ENCODE peak calls at places on chromosomes 13 and 19, in nine cellular contexts. One of them, this sample, is unnamed.

GRCh38 chr13:40377783-40378182 is 288.7 kb downstream of the FOXO1 start:
- DNase-seq in ascending aorta: no peak
- DNase-seq in colonic mucosa: no peak
- DNase-seq in HL-60: no peak
- DNase-seq in CD8-positive, alpha-beta memory T cell: no peak
- DNase-seq in uterus: no peak
- DNase-seq in spleen: no peak
- DNase-seq in body of pancreas: no peak
- DNase-seq in small intestine: no peak
- DNase-seq in this sample: no peak

GRCh38 chr13:113552079-113552478 is 32.5 kb upstream of the TFDP1 start:
- DNase-seq in colonic mucosa: no peak
- DNase-seq in CD8-positive, alpha-beta memory T cell: peak
- DNase-seq in body of pancreas: no peak
- DNase-seq in spleen: peak
- DNase-seq in ascending aorta: peak
- DNase-seq in uterus: no peak
- DNase-seq in small intestine: no peak
- DNase-seq in HL-60: no peak
- DNase-seq in this sample: no peak

GRCh38 chr19:41371541-41371940 is 4.8 kb upstream of the TMEM91 start:
- DNase-seq in small intestine: no peak
- DNase-seq in spleen: no peak
- DNase-seq in body of pancreas: no peak
- DNase-seq in uterus: no peak
- DNase-seq in CD8-positive, alpha-beta memory T cell: no peak
- DNase-seq in ascending aorta: no peak
- DNase-seq in colonic mucosa: no peak
- DNase-seq in HL-60: no peak
- DNase-seq in this sample: no peak

GRCh38 chr19:46840157-46840942 is 10.3 kb downstream of the AP2S1 start:
- DNase-seq in ascending aorta: no peak
- DNase-seq in colonic mucosa: no peak
- DNase-seq in small intestine: peak
- DNase-seq in body of pancreas: peak
- DNase-seq in HL-60: no peak
- DNase-seq in uterus: peak
- DNase-seq in CD8-positive, alpha-beta memory T cell: peak
- DNase-seq in spleen: peak
- DNase-seq in this sample: no peak

GRCh38 chr13:27919934-27920676 is at the start of gene PDX1:
- DNase-seq in CD8-positive, alpha-beta memory T cell: no peak
- DNase-seq in ascending aorta: no peak
- DNase-seq in HL-60: no peak
- DNase-seq in body of pancreas: no peak
- DNase-seq in small intestine: peak
- DNase-seq in uterus: no peak
- DNase-seq in colonic mucosa: peak
- DNase-seq in spleen: no peak
- DNase-seq in this sample: no peak

GRCh38 chr19:11420429-11420893 is 1.3 kb upstream of the RGL3 start:
- DNase-seq in ascending aorta: peak
- DNase-seq in small intestine: no peak
- DNase-seq in CD8-positive, alpha-beta memory T cell: no peak
- DNase-seq in uterus: peak
- DNase-seq in spleen: peak
- DNase-seq in body of pancreas: peak
- DNase-seq in HL-60: no peak
- DNase-seq in colonic mucosa: peak
- DNase-seq in this sample: no peak

GRCh38 chr13:101306773-101307172 is 109.5 kb downstream of the NALCN start:
- DNase-seq in uterus: no peak
- DNase-seq in colonic mucosa: no peak
- DNase-seq in body of pancreas: no peak
- DNase-seq in HL-60: no peak
- DNase-seq in CD8-positive, alpha-beta memory T cell: no peak
- DNase-seq in spleen: no peak
- DNase-seq in ascending aorta: no peak
- DNase-seq in small intestine: no peak
- DNase-seq in this sample: no peak

GRCh38 chr13:91286317-91286716 is 61.2 kb upstream of the MIR17HG start:
- DNase-seq in CD8-positive, alpha-beta memory T cell: no peak
- DNase-seq in colonic mucosa: no peak
- DNase-seq in small intestine: peak
- DNase-seq in body of pancreas: no peak
- DNase-seq in HL-60: no peak
- DNase-seq in spleen: no peak
- DNase-seq in ascending aorta: no peak
- DNase-seq in uterus: no peak
- DNase-seq in this sample: no peak

GRCh38 chr13:98307392-98307743 is 130.3 kb upstream of the RNF113B start:
- DNase-seq in body of pancreas: no peak
- DNase-seq in small intestine: peak
- DNase-seq in uterus: no peak
- DNase-seq in HL-60: no peak
- DNase-seq in spleen: no peak
- DNase-seq in ascending aorta: no peak
- DNase-seq in CD8-positive, alpha-beta memory T cell: no peak
- DNase-seq in colonic mucosa: no peak
- DNase-seq in this sample: no peak

GRCh38 chr19:58401825-58402433 is 6.5 kb downstream of the RNF225 start:
- DNase-seq in body of pancreas: no peak
- DNase-seq in HL-60: no peak
- DNase-seq in ascending aorta: no peak
- DNase-seq in small intestine: no peak
- DNase-seq in uterus: no peak
- DNase-seq in spleen: peak
- DNase-seq in colonic mucosa: no peak
- DNase-seq in CD8-positive, alpha-beta memory T cell: no peak
- DNase-seq in this sample: no peak
- H3K4me3 ChIP-seq in body of pancreas: peak
- H3K4me3 ChIP-seq in HL-60: peak
- H3K4me3 ChIP-seq in ascending aorta: peak
- H3K4me3 ChIP-seq in small intestine: peak
- H3K4me3 ChIP-seq in uterus: peak
- H3K4me3 ChIP-seq in spleen: peak
- H3K4me3 ChIP-seq in colonic mucosa: peak
- H3K4me3 ChIP-seq in CD8-positive, alpha-beta memory T cell: peak
- H3K4me3 ChIP-seq in this sample: peak

GRCh38 chr13:75347457-75347856 is 134.5 kb downstream of the TBC1D4 start:
- DNase-seq in HL-60: no peak
- DNase-seq in ascending aorta: no peak
- DNase-seq in spleen: no peak
- DNase-seq in uterus: no peak
- DNase-seq in small intestine: peak
- DNase-seq in body of pancreas: no peak
- DNase-seq in colonic mucosa: no peak
- DNase-seq in CD8-positive, alpha-beta memory T cell: no peak
- DNase-seq in this sample: no peak
- H3K27ac ChIP-seq in HL-60: no peak
- H3K27ac ChIP-seq in ascending aorta: no peak
- H3K27ac ChIP-seq in spleen: no peak
- H3K27ac ChIP-seq in uterus: no peak
- H3K27ac ChIP-seq in small intestine: peak
- H3K27ac ChIP-seq in body of pancreas: no peak
- H3K27ac ChIP-seq in colonic mucosa: no peak
- H3K27ac ChIP-seq in CD8-positive, alpha-beta memory T cell: no peak
- H3K27ac ChIP-seq in this sample: no peak

GRCh38 chr19:5851302-5851701 is at the start of gene FUT3:
- DNase-seq in uterus: no peak
- DNase-seq in small intestine: peak
- DNase-seq in spleen: no peak
- DNase-seq in colonic mucosa: peak
- DNase-seq in HL-60: no peak
- DNase-seq in body of pancreas: peak
- DNase-seq in CD8-positive, alpha-beta memory T cell: no peak
- DNase-seq in ascending aorta: no peak
- DNase-seq in this sample: no peak

GRCh38 chr19:5844456-5845433 is 5.2 kb upstream of the FUT6 start:
- DNase-seq in spleen: no peak
- DNase-seq in ascending aorta: no peak
- DNase-seq in colonic mucosa: no peak
- DNase-seq in HL-60: no peak
- DNase-seq in body of pancreas: no peak
- DNase-seq in CD8-positive, alpha-beta memory T cell: no peak
- DNase-seq in uterus: no peak
- DNase-seq in small intestine: peak
- DNase-seq in this sample: no peak

GRCh38 chr19:5850743-5851293 is 431 bp downstream of the FUT3 start:
- DNase-seq in HL-60: no peak
- DNase-seq in small intestine: peak
- DNase-seq in uterus: peak
- DNase-seq in spleen: no peak
- DNase-seq in colonic mucosa: peak
- DNase-seq in ascending aorta: no peak
- DNase-seq in body of pancreas: peak
- DNase-seq in CD8-positive, alpha-beta memory T cell: no peak
- DNase-seq in this sample: no peak

GRCh38 chr19:5850189-5850588 is 1.1 kb downstream of the FUT3 start:
- DNase-seq in ascending aorta: no peak
- DNase-seq in spleen: no peak
- DNase-seq in small intestine: peak
- DNase-seq in HL-60: no peak
- DNase-seq in body of pancreas: peak
- DNase-seq in uterus: no peak
- DNase-seq in colonic mucosa: peak
- DNase-seq in CD8-positive, alpha-beta memory T cell: no peak
- DNase-seq in this sample: no peak
- H3K4me3 ChIP-seq in ascending aorta: no peak
- H3K4me3 ChIP-seq in spleen: no peak
- H3K4me3 ChIP-seq in small intestine: peak
- H3K4me3 ChIP-seq in HL-60: no peak
- H3K4me3 ChIP-seq in body of pancreas: no peak
- H3K4me3 ChIP-seq in uterus: no peak
- H3K4me3 ChIP-seq in colonic mucosa: peak
- H3K4me3 ChIP-seq in CD8-positive, alpha-beta memory T cell: no peak
- H3K4me3 ChIP-seq in this sample: no peak

DNA sequence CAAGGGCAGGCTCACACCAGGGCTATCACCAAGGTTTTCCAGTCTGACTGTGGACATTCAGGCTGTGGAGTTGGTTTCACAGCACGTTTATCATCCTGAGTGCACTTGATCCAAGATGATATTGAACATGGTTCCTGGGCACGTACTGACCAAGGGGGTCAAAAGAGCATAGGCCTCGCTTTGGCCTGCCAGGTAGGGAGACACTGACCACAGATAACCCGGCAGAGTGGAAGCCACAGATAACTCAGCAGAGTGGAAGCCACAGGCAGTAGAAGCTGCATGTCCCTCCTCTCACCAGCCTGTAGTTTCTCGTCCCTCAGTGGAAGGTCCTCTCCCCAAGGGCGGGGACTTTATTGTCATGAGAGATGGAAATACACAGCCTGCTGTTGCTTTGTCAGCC is 8.7 kb upstream of the KRTDAP start:
- DNase-seq in spleen: no peak
- DNase-seq in HL-60: no peak
- DNase-seq in uterus: no peak
- DNase-seq in small intestine: no peak
- DNase-seq in colonic mucosa: no peak
- DNase-seq in body of pancreas: no peak
- DNase-seq in ascending aorta: no peak
- DNase-seq in CD8-positive, alpha-beta memory T cell: no peak
- DNase-seq in this sample: no peak
- H3K27ac ChIP-seq in spleen: no peak
- H3K27ac ChIP-seq in HL-60: no peak
- H3K27ac ChIP-seq in uterus: no peak
- H3K27ac ChIP-seq in small intestine: no peak
- H3K27ac ChIP-seq in colonic mucosa: no peak
- H3K27ac ChIP-seq in body of pancreas: no peak
- H3K27ac ChIP-seq in ascending aorta: no peak
- H3K27ac ChIP-seq in CD8-positive, alpha-beta memory T cell: no peak
- H3K27ac ChIP-seq in this sample: no peak

GRCh38 chr19:48510421-48511268 is 990 bp downstream of the LMTK3 start:
- DNase-seq in spleen: peak
- DNase-seq in small intestine: peak
- DNase-seq in body of pancreas: peak
- DNase-seq in uterus: peak
- DNase-seq in HL-60: no peak
- DNase-seq in CD8-positive, alpha-beta memory T cell: peak
- DNase-seq in colonic mucosa: peak
- DNase-seq in ascending aorta: peak
- DNase-seq in this sample: no peak
- H3K4me3 ChIP-seq in spleen: peak
- H3K4me3 ChIP-seq in small intestine: peak
- H3K4me3 ChIP-seq in body of pancreas: no peak
- H3K4me3 ChIP-seq in uterus: no peak
- H3K4me3 ChIP-seq in HL-60: no peak
- H3K4me3 ChIP-seq in CD8-positive, alpha-beta memory T cell: peak
- H3K4me3 ChIP-seq in colonic mucosa: no peak
- H3K4me3 ChIP-seq in ascending aorta: peak
- H3K4me3 ChIP-seq in this sample: peak

DNA sequence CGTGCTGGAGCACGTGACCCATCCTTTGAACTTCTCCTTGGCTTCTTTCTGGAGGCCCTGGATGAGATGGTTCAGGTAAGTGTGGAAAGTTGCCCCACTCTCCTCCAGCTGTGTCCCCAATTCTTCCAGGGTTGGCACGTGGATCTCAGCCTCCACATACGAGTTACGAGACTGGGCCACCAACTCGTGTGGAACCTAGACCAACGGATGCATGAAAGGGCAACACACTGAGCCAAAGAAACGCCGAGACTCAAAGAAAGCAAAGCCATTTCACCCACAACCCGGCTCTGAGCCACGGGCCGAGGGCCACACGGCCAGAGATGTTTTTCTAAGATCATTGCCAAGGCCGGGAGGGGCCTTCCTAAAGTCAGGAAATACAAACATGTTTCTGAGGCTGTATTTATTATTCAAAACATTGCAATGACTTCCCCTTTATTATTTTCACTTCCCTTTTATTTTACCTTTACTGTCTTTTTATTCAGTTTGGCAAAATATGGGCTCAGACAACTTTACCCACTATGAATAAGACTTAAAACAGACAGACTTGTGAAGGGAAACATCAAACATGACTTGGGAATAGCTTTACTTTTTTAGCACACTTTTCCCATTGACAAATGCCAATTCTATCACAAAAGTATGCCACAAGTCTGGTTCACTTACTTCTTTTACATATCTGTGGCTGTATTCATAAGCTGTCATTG is 94.6 kb downstream of the KL start:
- DNase-seq in HL-60: no peak
- DNase-seq in body of pancreas: no peak
- DNase-seq in small intestine: no peak
- DNase-seq in ascending aorta: peak
- DNase-seq in CD8-positive, alpha-beta memory T cell: no peak
- DNase-seq in colonic mucosa: peak
- DNase-seq in spleen: no peak
- DNase-seq in uterus: no peak
- DNase-seq in this sample: no peak
- H3K27ac ChIP-seq in HL-60: no peak
- H3K27ac ChIP-seq in body of pancreas: peak
- H3K27ac ChIP-seq in small intestine: no peak
- H3K27ac ChIP-seq in ascending aorta: peak
- H3K27ac ChIP-seq in CD8-positive, alpha-beta memory T cell: no peak
- H3K27ac ChIP-seq in colonic mucosa: peak
- H3K27ac ChIP-seq in spleen: no peak
- H3K27ac ChIP-seq in uterus: peak
- H3K27ac ChIP-seq in this sample: no peak

GRCh38 chr13:31965361-31966066 is 66.1 kb upstream of the FRY start:
- DNase-seq in small intestine: peak
- DNase-seq in spleen: no peak
- DNase-seq in HL-60: no peak
- DNase-seq in ascending aorta: no peak
- DNase-seq in CD8-positive, alpha-beta memory T cell: no peak
- DNase-seq in body of pancreas: peak
- DNase-seq in colonic mucosa: no peak
- DNase-seq in uterus: no peak
- DNase-seq in this sample: no peak
- H3K4me3 ChIP-seq in small intestine: no peak
- H3K4me3 ChIP-seq in spleen: no peak
- H3K4me3 ChIP-seq in HL-60: no peak
- H3K4me3 ChIP-seq in ascending aorta: no peak
- H3K4me3 ChIP-seq in CD8-positive, alpha-beta memory T cell: no peak
- H3K4me3 ChIP-seq in body of pancreas: no peak
- H3K4me3 ChIP-seq in colonic mucosa: no peak
- H3K4me3 ChIP-seq in uterus: no peak
- H3K4me3 ChIP-seq in this sample: no peak